ENCODE peak calls at places on chromosomes 4 and X, in five cellular contexts. U, Q, J, A and F are unnamed samples.

GRCh38 chrX:150143721-150144440 is 205.6 kb upstream of the EOLA2 start:
- DNase-seq in U (no peak), Q (no peak), J (no peak), A (no peak), F (no peak)

GRCh38 chrX:137290011-137290410 is 256.2 kb upstream of the GPR101 start:
- DNase-seq in U (no peak), Q (no peak), J (no peak), A (no peak), F (no peak)

GRCh38 chr4:56803473-56803872 is 18.0 kb downstream of the SPINK2 start:
- DNase-seq in U (no peak), Q (no peak), J (no peak), A (no peak), F (no peak)

GRCh38 chr4:72468904-72469502 is 100.0 kb downstream of the ADAMTS3 start:
- DNase-seq in U (no peak), Q (peak; percentile 0), J (peak; percentile 14), A (peak; percentile 21), F (peak; percentile 32)

GRCh38 chr4:38715076-38715475 is 51.1 kb downstream of the KLF3 start:
- DNase-seq in U (no peak), Q (no peak), J (no peak), A (peak; percentile 24), F (peak; percentile 28)

GRCh38 chrX:16188687-16189086 is 21.4 kb downstream of the MAGEB17 start:
- DNase-seq in U (no peak), Q (no peak), J (no peak), A (no peak), F (peak; percentile 4)

GRCh38 chrX:134608153-134608552 is 50.1 kb downstream of the PLAC1 start:
- DNase-seq in U (no peak), Q (no peak), J (no peak), A (no peak), F (no peak)

GRCh38 chrX:38774249-38774648 is 27.0 kb upstream of the MID1IP1 start:
- DNase-seq in U (no peak), Q (no peak), J (no peak), A (no peak), F (no peak)

GRCh38 chrX:34578237-34578636 is 78.8 kb downstream of the TMEM47 start:
- DNase-seq in U (no peak), Q (peak; percentile 0), J (no peak), A (peak; percentile 37), F (peak; percentile 35)

GRCh38 chr4:181685911-181686310 is 557.3 kb upstream of the TENM3 start:
- DNase-seq in U (no peak), Q (no peak), J (no peak), A (peak; percentile 47), F (peak; percentile 86)

GRCh38 chr4:108037884-108038283 is 48.2 kb downstream of the HADH start:
- DNase-seq in U (no peak), Q (no peak), J (no peak), A (no peak), F (no peak)

GRCh38 chr4:4677825-4678522 is 136.1 kb upstream of the STX18 start:
- DNase-seq in U (no peak), Q (no peak), J (no peak), A (peak; percentile 79), F (peak; percentile 51)

GRCh38 chrX:20438871-20439526 is 172.3 kb upstream of the RPS6KA3 start:
- DNase-seq in U (no peak), Q (no peak), J (no peak), A (no peak), F (no peak)

GRCh38 chr4:187286536-187286935 is 562.9 kb upstream of the FAT1 start:
- DNase-seq in U (no peak), Q (no peak), J (no peak), A (no peak), F (peak; percentile 18)

GRCh38 chr4:83644677-83645639 is 109.0 kb downstream of the GPAT3 start:
- DNase-seq in U (no peak), Q (peak; percentile 25), J (no peak), A (peak; percentile 61), F (peak; percentile 58)